ENCODE peak calls at places on chromosomes 12 and 14, in seven cellular contexts. C is neural progenitor cell, Y is hepatocyte, I is PC-3, A is HCT116, F is GM23338, O is OCI-LY7. U is an unnamed sample.

GRCh38 chr12:74891276-74891675 is 318.4 kb downstream of the KCNC2 start:
- DNase-seq in C (no peak), Y (no peak), I (peak), A (no peak), F (no peak), O (no peak), U (no peak)

GRCh38 chr14:39050389-39050788 is 52.6 kb downstream of the SEC23A start:
- DNase-seq in C (no peak), Y (peak), I (peak), A (no peak), F (no peak), O (no peak), U (peak)

GRCh38 chr12:114955414-114956014 is 271.5 kb upstream of the TBX3 start:
- DNase-seq in C (no peak), Y (peak), I (peak), A (no peak), F (no peak), O (no peak), U (no peak)

GRCh38 chr12:6266431-6267006 is 44.0 kb upstream of the PLEKHG6 start:
- DNase-seq in C (no peak), Y (no peak), I (no peak), A (no peak), F (no peak), O (no peak), U (no peak)

GRCh38 chr14:99660794-99661193 is 15.9 kb downstream of the HHIPL1 start:
- DNase-seq in C (no peak), Y (no peak), I (no peak), A (no peak), F (no peak), O (no peak), U (no peak)

GRCh38 chr12:71691504-71692129 is 5.7 kb downstream of the TMEM19 start:
- DNase-seq in C (no peak), Y (no peak), I (no peak), A (no peak), F (no peak), O (peak), U (no peak)

GRCh38 chr12:66190519-66191406 is 1.7 kb downstream of the IRAK3 start:
- DNase-seq in C (no peak), Y (no peak), I (peak), A (no peak), F (no peak), O (no peak), U (peak)

GRCh38 chr12:49296034-49296835 is 1.3 kb downstream of the PRPH start:
- DNase-seq in C (peak), Y (peak), I (peak), A (no peak), F (peak), O (peak), U (peak)

GRCh38 chr12:92553389-92553788 is 149.4 kb upstream of the PLEKHG7 start:
- DNase-seq in C (no peak), Y (no peak), I (no peak), A (no peak), F (no peak), O (no peak), U (no peak)

GRCh38 chr14:51449666-51450061 is 202.0 kb upstream of the FRMD6 start:
- DNase-seq in C (no peak), Y (no peak), I (no peak), A (no peak), F (no peak), O (no peak), U (no peak)

GRCh38 chr14:100842799-100843198 is 16.9 kb downstream of the MEG3 start:
- DNase-seq in C (no peak), Y (peak), I (no peak), A (no peak), F (no peak), O (no peak), U (peak)

GRCh38 chr12:53963434-53964314 is 9.0 kb downstream of the HOXC12 start:
- DNase-seq in C (no peak), Y (no peak), I (no peak), A (no peak), F (no peak), O (no peak), U (no peak)

GRCh38 chr12:718756-719138 is 33.6 kb upstream of the WNK1 start:
- DNase-seq in C (no peak), Y (no peak), I (no peak), A (no peak), F (no peak), O (peak), U (no peak)

DNA sequence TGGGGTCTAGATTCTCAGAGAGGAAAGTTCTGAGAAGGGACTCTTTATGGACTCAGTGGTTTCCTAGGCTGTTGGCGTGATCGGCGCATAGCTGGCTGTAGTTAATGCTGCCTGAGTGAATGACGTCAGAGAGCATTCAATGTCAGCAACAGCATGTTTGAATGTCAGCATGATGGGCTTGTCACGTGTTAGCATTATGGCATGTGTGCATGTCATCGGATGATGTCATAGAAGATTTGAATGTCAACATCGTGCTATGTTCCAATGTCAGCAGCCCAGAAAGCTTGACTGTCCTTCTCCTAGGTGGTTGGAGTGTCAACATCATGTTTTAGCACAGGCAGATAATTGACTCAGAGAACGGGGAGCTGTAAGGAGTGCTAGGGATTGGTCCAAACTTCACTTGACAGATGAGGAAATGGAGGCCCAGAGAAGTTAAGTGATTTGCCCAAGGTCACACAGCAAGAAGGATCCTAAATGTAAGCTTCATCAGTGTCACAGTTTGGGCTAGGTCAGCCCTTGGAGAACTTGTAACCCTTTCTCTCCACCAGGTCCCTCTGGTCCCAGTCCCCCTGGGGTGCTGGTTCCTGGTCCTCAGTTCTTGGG is 45.5 kb downstream of the MVK start:
- DNase-seq in C (no peak), Y (no peak), I (no peak), A (no peak), F (no peak), O (no peak), U (no peak)
- TF ChIP-seq EZH2phosphoT487 in C (no peak), Y (no peak), I (no peak), A (no peak), F (no peak), O (no peak), U (no peak)

GRCh38 chr12:3150820-3151590 is 73.8 kb downstream of the TSPAN9 start:
- DNase-seq in C (peak), Y (no peak), I (no peak), A (no peak), F (peak), O (no peak), U (peak)
- H3K27ac ChIP-seq in C (no peak), Y (peak), I (no peak), A (no peak), F (peak), O (no peak), U (no peak)

GRCh38 chr12:109266106-109266879 is 42.8 kb downstream of the FOXN4 start:
- DNase-seq in C (no peak), Y (no peak), I (no peak), A (no peak), F (no peak), O (no peak), U (no peak)
- TF ChIP-seq EZH2phosphoT487 in C (no peak), Y (no peak), I (no peak), A (no peak), F (no peak), O (no peak), U (no peak)

GRCh38 chr12:13080276-13080675 is 23.2 kb downstream of the GSG1 start:
- DNase-seq in C (no peak), Y (no peak), I (no peak), A (no peak), F (no peak), O (no peak), U (no peak)

GRCh38 chr12:13082866-13083265 is 20.6 kb downstream of the GSG1 start:
- DNase-seq in C (no peak), Y (no peak), I (no peak), A (no peak), F (no peak), O (no peak), U (no peak)

GRCh38 chr12:13075114-13075471 is 28.4 kb downstream of the GSG1 start:
- DNase-seq in C (no peak), Y (no peak), I (no peak), A (no peak), F (no peak), O (no peak), U (peak)

GRCh38 chr12:13075786-13076570 is 27.5 kb downstream of the GSG1 start:
- DNase-seq in C (no peak), Y (no peak), I (no peak), A (no peak), F (no peak), O (no peak), U (no peak)

DNA sequence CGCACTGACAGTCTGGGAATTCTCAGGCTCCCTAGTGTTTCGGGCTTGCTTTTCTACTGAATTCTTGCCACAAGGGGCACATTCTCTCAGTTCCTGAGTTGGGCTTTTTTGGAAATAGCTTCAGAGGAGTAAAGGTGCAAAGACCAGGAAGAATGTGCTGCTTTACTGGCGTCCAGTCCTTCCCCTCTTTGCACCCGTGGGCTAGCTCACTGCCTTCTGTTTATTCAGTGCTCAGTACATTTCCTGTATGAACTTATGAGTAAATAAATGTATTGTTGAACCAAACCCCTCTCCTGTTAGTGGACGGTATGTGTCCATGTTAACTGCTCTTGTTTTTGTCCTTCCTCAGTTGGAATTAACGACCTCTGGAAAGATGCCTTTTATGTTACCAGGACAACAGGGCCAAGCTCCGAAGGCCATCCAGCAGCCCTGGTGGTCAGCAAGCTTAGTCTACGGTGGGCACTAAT is 24.0 kb downstream of the GSG1 start:
- DNase-seq in C (peak), Y (no peak), I (peak), A (no peak), F (peak), O (no peak), U (no peak)
- H3K27ac ChIP-seq in C (no peak), Y (peak), I (no peak), A (no peak), F (peak), O (no peak), U (no peak)

DNA sequence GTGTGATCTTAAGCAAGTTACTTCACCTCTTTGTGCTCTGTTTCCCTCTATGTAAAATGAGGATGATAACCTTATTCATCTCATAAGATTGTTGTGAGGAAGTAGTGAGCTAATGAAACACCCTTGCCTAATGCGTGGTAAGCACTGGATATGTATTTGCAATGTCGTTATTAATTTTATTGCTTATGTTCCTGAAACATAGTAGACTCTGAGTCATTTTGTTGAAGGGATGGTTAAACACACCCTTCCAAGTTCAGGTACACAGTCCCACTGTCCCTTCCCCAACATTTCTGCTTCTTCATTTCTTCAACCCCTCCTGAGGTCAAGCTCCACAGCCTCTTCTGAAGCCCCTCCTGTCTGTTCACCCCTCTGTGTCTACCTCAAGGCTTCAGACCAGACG is 40.2 kb upstream of the FAM222A start:
- DNase-seq in C (no peak), Y (no peak), I (peak), A (no peak), F (no peak), O (no peak), U (no peak)
- TF ChIP-seq EZH2phosphoT487 in C (no peak), Y (no peak), I (no peak), A (no peak), F (no peak), O (no peak), U (no peak)

DNA sequence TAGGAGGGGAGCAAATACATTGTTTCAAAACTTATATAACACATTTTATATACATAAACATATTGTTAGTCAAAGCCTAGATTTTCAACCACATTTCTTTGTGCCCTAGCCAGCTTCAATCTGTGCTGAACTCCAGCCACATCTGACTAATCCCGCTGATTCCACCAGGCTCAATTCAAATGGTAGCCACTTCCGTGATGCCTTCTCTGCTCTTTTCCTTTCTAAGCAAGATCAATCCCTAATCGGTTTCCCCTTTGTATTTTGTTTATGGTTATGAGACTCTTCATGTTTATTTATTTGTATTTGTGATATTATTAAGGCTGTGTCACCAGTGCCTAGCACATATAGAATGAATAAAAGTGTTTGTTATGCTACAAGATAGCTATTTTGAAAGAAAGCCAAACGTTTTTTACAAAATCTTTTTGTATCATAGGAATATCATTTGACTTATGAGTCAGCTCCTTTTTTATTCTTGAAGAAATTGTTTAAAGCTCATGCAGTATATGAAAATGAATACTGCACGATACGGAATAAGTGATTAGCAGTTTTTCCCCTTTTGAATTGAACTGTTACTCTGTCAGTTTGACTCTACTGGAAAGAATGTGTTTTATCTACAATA is 110.2 kb downstream of the PLEKHA5 start:
- DNase-seq in C (peak), Y (no peak), I (peak), A (no peak), F (no peak), O (no peak), U (peak)
- H3K27ac ChIP-seq in C (no peak), Y (no peak), I (peak), A (no peak), F (no peak), O (no peak), U (peak)

GRCh38 chr12:107244584-107244983 is 151.2 kb upstream of the CRY1 start:
- DNase-seq in C (no peak), Y (no peak), I (no peak), A (no peak), F (no peak), O (no peak), U (no peak)
- TF ChIP-seq EZH2phosphoT487 in C (no peak), Y (no peak), I (no peak), A (no peak), F (no peak), O (no peak), U (no peak)

GRCh38 chr14:29798776-29799175 is 128.9 kb downstream of the PRKD1 start:
- DNase-seq in C (no peak), Y (no peak), I (no peak), A (no peak), F (no peak), O (no peak), U (no peak)

GRCh38 chr14:29798078-29798477 is 129.6 kb downstream of the PRKD1 start:
- DNase-seq in C (no peak), Y (no peak), I (no peak), A (no peak), F (no peak), O (no peak), U (no peak)

GRCh38 chr14:29800961-29801360 is 126.7 kb downstream of the PRKD1 start:
- DNase-seq in C (no peak), Y (no peak), I (no peak), A (no peak), F (peak), O (no peak), U (peak)

GRCh38 chr14:29802211-29802610 is 125.4 kb downstream of the PRKD1 start:
- DNase-seq in C (no peak), Y (no peak), I (no peak), A (no peak), F (no peak), O (no peak), U (no peak)

DNA sequence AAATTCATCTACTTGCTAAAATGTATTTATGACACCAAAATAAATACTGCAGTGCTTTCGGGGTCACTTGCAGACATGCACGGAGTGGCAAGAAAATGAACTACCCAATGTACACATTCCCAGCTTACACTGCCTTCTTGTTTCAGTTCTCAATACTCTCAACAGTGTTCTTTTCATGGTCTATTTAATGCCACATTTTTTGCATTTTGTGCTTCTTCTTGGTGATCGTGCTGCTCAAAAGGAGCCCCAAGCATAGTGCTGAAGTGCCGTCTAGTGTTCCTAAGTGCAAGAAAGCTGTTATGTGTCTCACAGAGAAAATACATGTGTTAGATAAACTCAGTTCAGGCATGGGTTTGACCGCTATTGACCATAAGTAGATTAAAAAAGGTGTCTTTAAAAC is 127.9 kb downstream of the PRKD1 start:
- DNase-seq in C (no peak), Y (no peak), I (no peak), A (no peak), F (no peak), O (no peak), U (no peak)
- H3K27ac ChIP-seq in C (no peak), Y (no peak), I (no peak), A (no peak), F (no peak), O (no peak), U (no peak)

DNA sequence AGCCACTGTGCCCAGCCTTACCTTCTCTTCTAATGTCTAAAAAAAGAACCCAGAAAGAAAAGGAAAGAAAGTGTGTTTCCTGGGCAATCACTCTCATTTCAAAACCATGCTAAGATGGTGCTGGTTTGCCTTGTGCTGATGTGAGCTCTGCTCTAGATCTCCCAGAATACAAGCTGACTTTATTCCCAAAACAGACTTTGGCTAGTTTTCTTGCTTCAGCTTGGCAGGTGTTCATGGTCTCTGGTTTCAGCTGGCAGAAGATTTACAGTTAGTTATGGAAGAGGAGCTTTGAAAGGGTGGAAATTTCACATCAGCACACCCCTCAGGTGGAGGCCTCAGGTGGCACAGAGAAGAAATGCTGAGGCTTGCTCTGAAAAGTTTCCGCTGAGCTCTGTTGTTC is 34.4 kb downstream of the PPP1R36 start:
- DNase-seq in C (no peak), Y (no peak), I (no peak), A (no peak), F (no peak), O (no peak), U (no peak)
- TF ChIP-seq EZH2phosphoT487 in C (no peak), Y (no peak), I (no peak), A (no peak), F (no peak), O (no peak), U (no peak)

GRCh38 chr14:73750161-73750901 is 36.1 kb upstream of the PNMA1 start:
- DNase-seq in C (no peak), Y (no peak), I (peak), A (no peak), F (no peak), O (no peak), U (no peak)

GRCh38 chr14:73747386-73748211 is 33.4 kb upstream of the PNMA1 start:
- DNase-seq in C (no peak), Y (peak), I (no peak), A (no peak), F (no peak), O (no peak), U (no peak)

GRCh38 chr14:73751157-73751691 is 37.0 kb upstream of the PNMA1 start:
- DNase-seq in C (no peak), Y (no peak), I (no peak), A (no peak), F (no peak), O (peak), U (no peak)

GRCh38 chr14:73748858-73749357 is 34.7 kb upstream of the PNMA1 start:
- DNase-seq in C (no peak), Y (no peak), I (no peak), A (no peak), F (no peak), O (no peak), U (no peak)

DNA sequence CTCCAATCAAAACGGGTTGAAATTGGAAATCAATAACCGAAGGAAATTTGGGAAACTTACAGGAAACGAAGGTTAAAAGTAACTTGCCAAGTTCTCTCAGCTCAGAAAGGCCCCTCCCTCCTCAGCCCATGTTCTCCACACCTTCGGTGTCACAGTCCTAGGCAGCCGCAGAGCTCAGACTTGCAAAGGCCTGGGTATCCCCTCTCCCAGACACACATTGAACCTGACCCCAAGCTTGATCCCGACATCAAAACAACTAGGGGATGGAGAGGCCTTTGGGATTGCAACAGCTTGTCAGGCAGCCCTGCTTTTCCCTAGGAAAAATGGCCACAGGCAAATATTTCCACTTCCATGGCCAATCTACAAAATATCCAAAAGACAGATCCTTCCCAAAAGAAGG is 35.5 kb upstream of the PNMA1 start:
- DNase-seq in C (no peak), Y (peak), I (peak), A (no peak), F (no peak), O (no peak), U (no peak)
- H3K27ac ChIP-seq in C (no peak), Y (peak), I (no peak), A (no peak), F (no peak), O (no peak), U (no peak)